ENCODE peak calls at places on chromosomes 6 and 20, in nine cellular contexts. One of them, this sample, is unnamed. For H3K79me2, the result is how much of the 10 kb centered on the place peaks cover.

GRCh38 chr6:112680076-112680475 is 332.9 kb downstream of the RFPL4B start:
- DNase-seq in fibroblast of lung: peak
- DNase-seq in Karpas-422: no peak
- DNase-seq in GM23248: peak
- DNase-seq in mesendoderm: no peak
- DNase-seq in neural progenitor cell: no peak
- DNase-seq in keratinocyte: no peak
- DNase-seq in PC-3: no peak
- DNase-seq in HepG2: no peak
- DNase-seq in this sample: no peak

GRCh38 chr20:16729565-16730460 is at the start of gene SNRPB2:
- DNase-seq in fibroblast of lung: peak
- DNase-seq in Karpas-422: peak
- DNase-seq in GM23248: peak
- DNase-seq in mesendoderm: peak
- DNase-seq in neural progenitor cell: peak
- DNase-seq in keratinocyte: peak
- DNase-seq in PC-3: peak
- DNase-seq in HepG2: peak
- DNase-seq in this sample: peak

GRCh38 chr6:123848347-123848746 is 44.7 kb downstream of the NKAIN2 start:
- DNase-seq in fibroblast of lung: no peak
- DNase-seq in Karpas-422: no peak
- DNase-seq in GM23248: no peak
- DNase-seq in mesendoderm: no peak
- DNase-seq in neural progenitor cell: no peak
- DNase-seq in keratinocyte: no peak
- DNase-seq in PC-3: no peak
- DNase-seq in HepG2: no peak
- DNase-seq in this sample: no peak

GRCh38 chr6:161369339-161369738 is 95.5 kb upstream of the AGPAT4 start:
- DNase-seq in fibroblast of lung: peak
- DNase-seq in Karpas-422: no peak
- DNase-seq in GM23248: peak
- DNase-seq in mesendoderm: peak
- DNase-seq in neural progenitor cell: no peak
- DNase-seq in keratinocyte: peak
- DNase-seq in PC-3: peak
- DNase-seq in HepG2: no peak
- DNase-seq in this sample: no peak

GRCh38 chr20:20956586-20956985 is 149.6 kb downstream of the LINC00237 start:
- DNase-seq in fibroblast of lung: no peak
- DNase-seq in Karpas-422: no peak
- DNase-seq in GM23248: no peak
- DNase-seq in mesendoderm: no peak
- DNase-seq in neural progenitor cell: peak
- DNase-seq in keratinocyte: no peak
- DNase-seq in PC-3: no peak
- DNase-seq in HepG2: no peak
- DNase-seq in this sample: no peak

GRCh38 chr6:30151580-30151979 is 9.4 kb downstream of the TRIM10 start:
- DNase-seq in fibroblast of lung: no peak
- DNase-seq in Karpas-422: no peak
- DNase-seq in GM23248: no peak
- DNase-seq in mesendoderm: no peak
- DNase-seq in neural progenitor cell: no peak
- DNase-seq in keratinocyte: no peak
- DNase-seq in PC-3: no peak
- DNase-seq in HepG2: no peak
- DNase-seq in this sample: no peak

GRCh38 chr6:133837801-133838349 is 51.0 kb upstream of the TCF21 start:
- DNase-seq in fibroblast of lung: peak
- DNase-seq in Karpas-422: peak
- DNase-seq in GM23248: peak
- DNase-seq in mesendoderm: peak
- DNase-seq in neural progenitor cell: peak
- DNase-seq in keratinocyte: no peak
- DNase-seq in PC-3: peak
- DNase-seq in HepG2: peak
- DNase-seq in this sample: peak

GRCh38 chr20:10898555-10898954 is 224.8 kb upstream of the JAG1 start:
- DNase-seq in fibroblast of lung: peak
- DNase-seq in Karpas-422: no peak
- DNase-seq in GM23248: no peak
- DNase-seq in mesendoderm: no peak
- DNase-seq in neural progenitor cell: no peak
- DNase-seq in keratinocyte: no peak
- DNase-seq in PC-3: no peak
- DNase-seq in HepG2: no peak
- DNase-seq in this sample: no peak

GRCh38 chr6:154403803-154404202 is 47.2 kb upstream of the IPCEF1 start:
- DNase-seq in fibroblast of lung: peak
- DNase-seq in Karpas-422: no peak
- DNase-seq in GM23248: peak
- DNase-seq in mesendoderm: no peak
- DNase-seq in neural progenitor cell: no peak
- DNase-seq in keratinocyte: no peak
- DNase-seq in PC-3: peak
- DNase-seq in HepG2: no peak
- DNase-seq in this sample: peak

GRCh38 chr20:3390759-3391500 is 16.5 kb downstream of the DNAAF9 start:
- DNase-seq in fibroblast of lung: no peak
- DNase-seq in Karpas-422: no peak
- DNase-seq in GM23248: no peak
- DNase-seq in mesendoderm: no peak
- DNase-seq in neural progenitor cell: no peak
- DNase-seq in keratinocyte: no peak
- DNase-seq in PC-3: no peak
- DNase-seq in HepG2: no peak
- DNase-seq in this sample: no peak

GRCh38 chr20:2151805-2152727 is 50.4 kb downstream of the STK35 start:
- DNase-seq in fibroblast of lung: peak
- DNase-seq in Karpas-422: no peak
- DNase-seq in GM23248: peak
- DNase-seq in mesendoderm: no peak
- DNase-seq in neural progenitor cell: no peak
- DNase-seq in keratinocyte: no peak
- DNase-seq in PC-3: peak
- DNase-seq in HepG2: no peak
- DNase-seq in this sample: no peak

GRCh38 chr6:25972902-25973301 is 10.3 kb downstream of the TRIM38 start:
- DNase-seq in fibroblast of lung: no peak
- DNase-seq in Karpas-422: no peak
- DNase-seq in GM23248: no peak
- DNase-seq in mesendoderm: no peak
- DNase-seq in neural progenitor cell: no peak
- DNase-seq in keratinocyte: no peak
- DNase-seq in PC-3: no peak
- DNase-seq in HepG2: no peak
- DNase-seq in this sample: no peak

GRCh38 chr6:148831064-148831463 is 84.2 kb downstream of the UST start:
- DNase-seq in fibroblast of lung: no peak
- DNase-seq in Karpas-422: no peak
- DNase-seq in GM23248: peak
- DNase-seq in mesendoderm: no peak
- DNase-seq in neural progenitor cell: no peak
- DNase-seq in keratinocyte: no peak
- DNase-seq in PC-3: peak
- DNase-seq in HepG2: no peak
- DNase-seq in this sample: peak

GRCh38 chr20:48129319-48129973 is 344.2 kb upstream of the SULF2 start:
- DNase-seq in fibroblast of lung: peak
- DNase-seq in Karpas-422: no peak
- DNase-seq in GM23248: no peak
- DNase-seq in mesendoderm: no peak
- DNase-seq in neural progenitor cell: peak
- DNase-seq in keratinocyte: no peak
- DNase-seq in PC-3: no peak
- DNase-seq in HepG2: no peak
- DNase-seq in this sample: no peak

GRCh38 chr6:136535880-136536620 is 14.2 kb downstream of the MAP7 start:
- DNase-seq in fibroblast of lung: no peak
- DNase-seq in Karpas-422: no peak
- DNase-seq in GM23248: no peak
- DNase-seq in mesendoderm: no peak
- DNase-seq in neural progenitor cell: no peak
- DNase-seq in keratinocyte: no peak
- DNase-seq in PC-3: no peak
- DNase-seq in HepG2: no peak
- DNase-seq in this sample: no peak

DNA sequence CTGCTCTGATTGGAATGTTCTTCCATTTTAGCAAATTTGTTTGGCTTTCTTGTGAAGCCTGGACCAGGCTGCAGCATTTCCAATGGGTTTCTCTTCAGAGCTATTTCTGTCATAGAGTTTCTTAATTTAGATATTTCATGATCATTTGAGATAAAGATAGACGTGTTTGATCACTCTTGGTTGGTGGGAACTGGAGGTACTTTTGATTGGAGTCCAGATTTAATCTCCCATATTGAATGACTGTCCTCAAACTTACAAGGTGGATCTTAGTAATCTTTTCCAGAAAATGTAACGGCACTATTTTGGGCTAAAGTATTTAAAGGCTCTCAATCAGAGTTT is 29.2 kb downstream of the RNF144B start:
- DNase-seq in fibroblast of lung: no peak
- DNase-seq in Karpas-422: no peak
- DNase-seq in GM23248: no peak
- DNase-seq in mesendoderm: no peak
- DNase-seq in neural progenitor cell: no peak
- DNase-seq in keratinocyte: no peak
- DNase-seq in PC-3: no peak
- DNase-seq in HepG2: no peak
- DNase-seq in this sample: no peak
- H3K79me2 ChIP-seq in fibroblast of lung: under half
- H3K79me2 ChIP-seq in Karpas-422: half or more
- H3K79me2 ChIP-seq in GM23248: under half
- H3K79me2 ChIP-seq in mesendoderm: under half
- H3K79me2 ChIP-seq in neural progenitor cell: under half
- H3K79me2 ChIP-seq in keratinocyte: under half
- H3K79me2 ChIP-seq in PC-3: under half
- H3K79me2 ChIP-seq in HepG2: under half
- H3K79me2 ChIP-seq in this sample: under half

GRCh38 chr6:5464096-5464885 is 203.0 kb downstream of the FARS2 start:
- DNase-seq in fibroblast of lung: peak
- DNase-seq in Karpas-422: no peak
- DNase-seq in GM23248: no peak
- DNase-seq in mesendoderm: no peak
- DNase-seq in neural progenitor cell: no peak
- DNase-seq in keratinocyte: no peak
- DNase-seq in PC-3: no peak
- DNase-seq in HepG2: no peak
- DNase-seq in this sample: no peak
- H3K9ac ChIP-seq in fibroblast of lung: no peak
- H3K9ac ChIP-seq in Karpas-422: no peak
- H3K9ac ChIP-seq in GM23248: no peak
- H3K9ac ChIP-seq in mesendoderm: no peak
- H3K9ac ChIP-seq in neural progenitor cell: no peak
- H3K9ac ChIP-seq in keratinocyte: no peak
- H3K9ac ChIP-seq in PC-3: no peak
- H3K9ac ChIP-seq in HepG2: no peak
- H3K9ac ChIP-seq in this sample: no peak

GRCh38 chr6:70954750-70955149 is 2.1 kb downstream of the B3GAT2 start:
- DNase-seq in fibroblast of lung: no peak
- DNase-seq in Karpas-422: no peak
- DNase-seq in GM23248: no peak
- DNase-seq in mesendoderm: peak
- DNase-seq in neural progenitor cell: peak
- DNase-seq in keratinocyte: no peak
- DNase-seq in PC-3: no peak
- DNase-seq in HepG2: no peak
- DNase-seq in this sample: no peak
- H3K79me2 ChIP-seq in fibroblast of lung: under half
- H3K79me2 ChIP-seq in Karpas-422: under half
- H3K79me2 ChIP-seq in GM23248: under half
- H3K79me2 ChIP-seq in mesendoderm: under half
- H3K79me2 ChIP-seq in neural progenitor cell: under half
- H3K79me2 ChIP-seq in keratinocyte: under half
- H3K79me2 ChIP-seq in PC-3: under half
- H3K79me2 ChIP-seq in HepG2: under half
- H3K79me2 ChIP-seq in this sample: under half

GRCh38 chr6:163605388-163606097 is 191.0 kb downstream of the QKI start:
- DNase-seq in fibroblast of lung: no peak
- DNase-seq in Karpas-422: no peak
- DNase-seq in GM23248: no peak
- DNase-seq in mesendoderm: no peak
- DNase-seq in neural progenitor cell: no peak
- DNase-seq in keratinocyte: no peak
- DNase-seq in PC-3: no peak
- DNase-seq in HepG2: no peak
- DNase-seq in this sample: no peak

GRCh38 chr6:163602851-163603250 is 188.3 kb downstream of the QKI start:
- DNase-seq in fibroblast of lung: no peak
- DNase-seq in Karpas-422: no peak
- DNase-seq in GM23248: no peak
- DNase-seq in mesendoderm: no peak
- DNase-seq in neural progenitor cell: no peak
- DNase-seq in keratinocyte: no peak
- DNase-seq in PC-3: no peak
- DNase-seq in HepG2: no peak
- DNase-seq in this sample: no peak

GRCh38 chr6:163612200-163612599 is 197.7 kb downstream of the QKI start:
- DNase-seq in fibroblast of lung: no peak
- DNase-seq in Karpas-422: no peak
- DNase-seq in GM23248: no peak
- DNase-seq in mesendoderm: no peak
- DNase-seq in neural progenitor cell: no peak
- DNase-seq in keratinocyte: no peak
- DNase-seq in PC-3: no peak
- DNase-seq in HepG2: no peak
- DNase-seq in this sample: no peak

GRCh38 chr6:163603395-163603794 is 188.9 kb downstream of the QKI start:
- DNase-seq in fibroblast of lung: no peak
- DNase-seq in Karpas-422: no peak
- DNase-seq in GM23248: no peak
- DNase-seq in mesendoderm: no peak
- DNase-seq in neural progenitor cell: peak
- DNase-seq in keratinocyte: no peak
- DNase-seq in PC-3: no peak
- DNase-seq in HepG2: no peak
- DNase-seq in this sample: no peak

DNA sequence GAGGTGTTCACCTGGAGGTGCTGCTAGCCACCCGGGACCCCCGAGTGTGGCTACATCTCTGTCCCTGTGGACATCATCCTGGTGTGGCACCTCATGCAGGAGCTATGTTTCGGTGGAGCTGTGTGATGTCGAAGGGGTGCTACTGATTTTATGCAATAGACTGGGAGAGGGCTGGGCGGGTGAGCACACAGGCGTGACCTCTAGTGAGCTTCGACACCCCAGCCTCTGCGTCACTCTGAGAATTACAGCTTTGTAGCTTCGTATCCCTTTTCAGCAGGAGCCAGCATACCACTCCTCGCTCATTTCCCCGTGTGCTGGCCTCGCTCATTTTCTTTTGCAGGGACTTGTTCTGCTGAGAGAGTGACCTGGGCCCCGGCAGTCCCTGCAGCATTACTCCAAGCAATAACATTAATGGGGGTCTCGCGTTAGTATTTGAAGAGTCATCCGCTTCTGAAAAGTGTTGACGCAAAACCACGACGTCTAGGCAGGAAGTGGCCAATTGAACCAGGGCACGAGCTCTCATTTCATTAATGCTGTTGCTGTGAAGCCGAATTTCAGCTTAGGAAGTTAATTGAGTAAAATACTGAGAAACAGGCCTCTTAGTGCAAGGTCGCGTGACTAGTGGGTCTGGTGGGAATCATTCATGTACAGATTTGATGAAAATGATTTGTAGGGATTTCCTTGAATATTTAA is 193.7 kb downstream of the QKI start:
- DNase-seq in fibroblast of lung: no peak
- DNase-seq in Karpas-422: no peak
- DNase-seq in GM23248: no peak
- DNase-seq in mesendoderm: no peak
- DNase-seq in neural progenitor cell: no peak
- DNase-seq in keratinocyte: no peak
- DNase-seq in PC-3: no peak
- DNase-seq in HepG2: no peak
- DNase-seq in this sample: peak
- H3K9ac ChIP-seq in fibroblast of lung: no peak
- H3K9ac ChIP-seq in Karpas-422: no peak
- H3K9ac ChIP-seq in GM23248: no peak
- H3K9ac ChIP-seq in mesendoderm: no peak
- H3K9ac ChIP-seq in neural progenitor cell: no peak
- H3K9ac ChIP-seq in keratinocyte: no peak
- H3K9ac ChIP-seq in PC-3: no peak
- H3K9ac ChIP-seq in HepG2: no peak
- H3K9ac ChIP-seq in this sample: no peak

This sample was measured in DND-41.